ENCODE peak calls at places on chromosomes 3 and 15, in five cellular contexts. One of them, this sample, is unnamed.

GRCh38 chr3:71583569-71584215 is at the start of gene FOXP1:
- DNase-seq in GM13977: peak
- DNase-seq in transverse colon: peak
- DNase-seq in HFFc6: peak
- DNase-seq in fibroblast of the aortic adventitia: peak
- DNase-seq in this sample: peak

GRCh38 chr15:34241376-34242350 is 16.8 kb downstream of the EMC4 start:
- DNase-seq in GM13977: peak
- DNase-seq in transverse colon: peak
- DNase-seq in HFFc6: peak
- DNase-seq in fibroblast of the aortic adventitia: peak
- DNase-seq in this sample: no peak

GRCh38 chr3:57446318-57446841 is 97.8 kb downstream of the DNAH12 start:
- DNase-seq in GM13977: no peak
- DNase-seq in transverse colon: no peak
- DNase-seq in HFFc6: no peak
- DNase-seq in fibroblast of the aortic adventitia: peak
- DNase-seq in this sample: no peak

GRCh38 chr15:29750754-29751153 is 71.5 kb downstream of the TJP1 start:
- DNase-seq in GM13977: no peak
- DNase-seq in transverse colon: no peak
- DNase-seq in HFFc6: no peak
- DNase-seq in fibroblast of the aortic adventitia: peak
- DNase-seq in this sample: no peak

GRCh38 chr3:127411083-127411727 is 123.4 kb upstream of the PRR20G start:
- DNase-seq in GM13977: no peak
- DNase-seq in transverse colon: peak
- DNase-seq in HFFc6: no peak
- DNase-seq in fibroblast of the aortic adventitia: no peak
- DNase-seq in this sample: no peak

GRCh38 chr3:77186728-77187127 is 146.8 kb downstream of the ROBO2 start:
- DNase-seq in GM13977: no peak
- DNase-seq in transverse colon: no peak
- DNase-seq in HFFc6: no peak
- DNase-seq in fibroblast of the aortic adventitia: no peak
- DNase-seq in this sample: no peak

GRCh38 chr3:46010519-46011113 is 15.0 kb upstream of the FYCO1 start:
- DNase-seq in GM13977: no peak
- DNase-seq in transverse colon: no peak
- DNase-seq in HFFc6: no peak
- DNase-seq in fibroblast of the aortic adventitia: no peak
- DNase-seq in this sample: peak

GRCh38 chr15:78049691-78050440 is 27.6 kb downstream of the TBC1D2B start:
- DNase-seq in GM13977: peak
- DNase-seq in transverse colon: no peak
- DNase-seq in HFFc6: peak
- DNase-seq in fibroblast of the aortic adventitia: peak
- DNase-seq in this sample: no peak

GRCh38 chr3:158802399-158803023 is 657 bp downstream of the MFSD1 start:
- DNase-seq in GM13977: peak
- DNase-seq in transverse colon: peak
- DNase-seq in HFFc6: no peak
- DNase-seq in fibroblast of the aortic adventitia: peak
- DNase-seq in this sample: no peak

GRCh38 chr3:45043715-45044299 is 17.7 kb downstream of the CLEC3B start:
- DNase-seq in GM13977: no peak
- DNase-seq in transverse colon: no peak
- DNase-seq in HFFc6: peak
- DNase-seq in fibroblast of the aortic adventitia: peak
- DNase-seq in this sample: no peak

GRCh38 chr3:153970735-153971347 is 150.3 kb upstream of the ARHGEF26 start:
- DNase-seq in GM13977: no peak
- DNase-seq in transverse colon: no peak
- DNase-seq in HFFc6: no peak
- DNase-seq in fibroblast of the aortic adventitia: peak
- DNase-seq in this sample: no peak

GRCh38 chr15:53009093-53009492 is 219.0 kb upstream of the ONECUT1 start:
- DNase-seq in GM13977: no peak
- DNase-seq in transverse colon: no peak
- DNase-seq in HFFc6: no peak
- DNase-seq in fibroblast of the aortic adventitia: no peak
- DNase-seq in this sample: no peak

GRCh38 chr3:161371441-161372320 is at the start of gene SPTSSB:
- DNase-seq in GM13977: peak
- DNase-seq in transverse colon: peak
- DNase-seq in HFFc6: no peak
- DNase-seq in fibroblast of the aortic adventitia: no peak
- DNase-seq in this sample: no peak

GRCh38 chr15:101641894-101642293 is 10.3 kb downstream of the TM2D3 start:
- DNase-seq in GM13977: no peak
- DNase-seq in transverse colon: no peak
- DNase-seq in HFFc6: no peak
- DNase-seq in fibroblast of the aortic adventitia: no peak
- DNase-seq in this sample: no peak

GRCh38 chr15:67700023-67700422 is 125.3 kb upstream of the SKOR1 start:
- DNase-seq in GM13977: no peak
- DNase-seq in transverse colon: no peak
- DNase-seq in HFFc6: peak
- DNase-seq in fibroblast of the aortic adventitia: peak
- DNase-seq in this sample: no peak

GRCh38 chr3:11273945-11274344 is 1.7 kb downstream of the ATG7 start:
- DNase-seq in GM13977: no peak
- DNase-seq in transverse colon: no peak
- DNase-seq in HFFc6: no peak
- DNase-seq in fibroblast of the aortic adventitia: no peak
- DNase-seq in this sample: no peak

GRCh38 chr15:32998979-32999677 is 195.4 kb downstream of the FMN1 start:
- DNase-seq in GM13977: no peak
- DNase-seq in transverse colon: no peak
- DNase-seq in HFFc6: no peak
- DNase-seq in fibroblast of the aortic adventitia: peak
- DNase-seq in this sample: no peak

GRCh38 chr3:101252307-101252706 is 68.1 kb downstream of the IMPG2 start:
- DNase-seq in GM13977: no peak
- DNase-seq in transverse colon: no peak
- DNase-seq in HFFc6: no peak
- DNase-seq in fibroblast of the aortic adventitia: no peak
- DNase-seq in this sample: no peak

GRCh38 chr3:70094197-70094596 is 94.7 kb downstream of the SAMMSON start:
- DNase-seq in GM13977: no peak
- DNase-seq in transverse colon: no peak
- DNase-seq in HFFc6: no peak
- DNase-seq in fibroblast of the aortic adventitia: no peak
- DNase-seq in this sample: no peak

GRCh38 chr3:141255864-141256263 is 24.2 kb downstream of the PXYLP1 start:
- DNase-seq in GM13977: no peak
- DNase-seq in transverse colon: no peak
- DNase-seq in HFFc6: peak
- DNase-seq in fibroblast of the aortic adventitia: peak
- DNase-seq in this sample: no peak
- TF ChIP-seq CTCF in GM13977: peak
- TF ChIP-seq CTCF in transverse colon: peak
- TF ChIP-seq CTCF in HFFc6: peak
- TF ChIP-seq CTCF in fibroblast of the aortic adventitia: peak
- TF ChIP-seq CTCF in this sample: no peak

DNA sequence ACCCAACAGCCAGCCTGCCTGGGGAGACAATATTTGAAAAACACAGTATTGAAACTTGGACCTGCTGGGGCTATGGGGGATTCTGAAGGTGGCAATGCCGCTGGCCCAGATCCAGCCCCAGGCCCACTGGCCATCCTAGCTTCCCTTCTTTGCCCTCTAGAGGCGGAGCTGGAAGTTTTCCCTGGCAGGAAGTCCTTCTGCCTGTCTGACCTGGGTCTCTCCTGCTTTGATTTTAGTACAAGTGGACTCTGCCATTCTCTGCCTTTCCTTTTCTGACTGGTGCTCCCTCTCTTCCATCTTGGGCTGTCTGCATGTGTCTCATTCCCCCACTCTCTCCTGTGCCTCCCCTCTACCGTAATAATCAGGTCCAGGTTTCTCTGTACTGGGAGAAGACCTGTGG is 3.6 kb downstream of the SEMA3F start:
- DNase-seq in GM13977: no peak
- DNase-seq in transverse colon: no peak
- DNase-seq in HFFc6: no peak
- DNase-seq in fibroblast of the aortic adventitia: no peak
- DNase-seq in this sample: no peak
- TF ChIP-seq CTCF in GM13977: no peak
- TF ChIP-seq CTCF in transverse colon: no peak
- TF ChIP-seq CTCF in HFFc6: no peak
- TF ChIP-seq CTCF in fibroblast of the aortic adventitia: no peak
- TF ChIP-seq CTCF in this sample: no peak

GRCh38 chr3:186567072-186567921 is at the start of gene TBCCD1:
- DNase-seq in GM13977: peak
- DNase-seq in transverse colon: peak
- DNase-seq in HFFc6: peak
- DNase-seq in fibroblast of the aortic adventitia: peak
- DNase-seq in this sample: peak

GRCh38 chr3:186569779-186570095 is 783 bp upstream of the DNAJB11 start:
- DNase-seq in GM13977: no peak
- DNase-seq in transverse colon: no peak
- DNase-seq in HFFc6: no peak
- DNase-seq in fibroblast of the aortic adventitia: no peak
- DNase-seq in this sample: no peak

GRCh38 chr3:186570941-186571643 is 572 bp downstream of the DNAJB11 start:
- DNase-seq in GM13977: no peak
- DNase-seq in transverse colon: peak
- DNase-seq in HFFc6: no peak
- DNase-seq in fibroblast of the aortic adventitia: no peak
- DNase-seq in this sample: no peak

GRCh38 chr3:186571644-186572013 is 1.1 kb downstream of the DNAJB11 start:
- DNase-seq in GM13977: no peak
- DNase-seq in transverse colon: no peak
- DNase-seq in HFFc6: no peak
- DNase-seq in fibroblast of the aortic adventitia: no peak
- DNase-seq in this sample: no peak

DNA sequence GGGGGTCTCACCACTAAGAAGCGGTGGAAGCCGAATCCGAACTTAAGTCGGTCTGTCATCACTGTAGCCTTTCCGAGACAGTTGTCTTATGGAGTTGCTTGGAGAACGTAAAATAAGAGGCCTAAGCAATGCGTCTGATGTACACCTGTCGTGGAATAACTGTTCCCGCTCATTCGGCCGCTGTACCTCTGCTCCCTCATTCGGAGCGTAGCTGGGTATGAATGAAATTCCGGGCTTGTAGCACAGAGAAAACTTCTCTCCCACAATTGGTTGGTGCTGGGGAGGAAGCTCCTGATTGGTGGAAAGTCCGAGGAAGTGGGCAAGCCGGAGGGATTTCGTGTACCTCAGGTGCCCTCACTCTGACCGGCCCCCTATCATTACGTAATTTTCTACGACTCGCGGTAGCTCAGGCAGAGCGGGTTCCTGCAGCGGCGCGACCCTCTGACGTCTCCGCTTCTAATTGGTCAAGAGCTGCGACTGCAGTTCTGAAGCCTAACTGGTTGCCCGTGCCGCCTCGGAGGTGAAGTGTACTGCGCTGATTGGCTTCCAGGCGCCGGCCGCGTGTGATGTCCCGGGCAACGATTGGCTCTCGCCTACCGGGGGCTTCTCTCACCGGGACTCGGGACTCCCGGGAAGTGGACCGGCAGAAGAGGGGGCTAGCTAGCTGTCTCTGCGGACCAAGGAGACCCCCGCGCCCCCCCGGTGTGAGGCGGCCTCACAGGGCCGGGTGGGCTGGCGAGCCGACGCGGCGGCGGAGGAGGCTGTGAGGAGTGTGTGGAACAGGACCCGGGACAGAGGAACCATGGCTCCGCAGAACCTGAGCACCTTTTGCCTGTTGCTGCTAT is at the start of gene DNAJB11:
- DNase-seq in GM13977: peak
- DNase-seq in transverse colon: peak
- DNase-seq in HFFc6: peak
- DNase-seq in fibroblast of the aortic adventitia: peak
- DNase-seq in this sample: peak
- TF ChIP-seq CTCF in GM13977: no peak
- TF ChIP-seq CTCF in transverse colon: no peak
- TF ChIP-seq CTCF in HFFc6: no peak
- TF ChIP-seq CTCF in fibroblast of the aortic adventitia: no peak
- TF ChIP-seq CTCF in this sample: no peak

GRCh38 chr3:145812396-145812795 is 348.6 kb downstream of the PLOD2 start:
- DNase-seq in GM13977: no peak
- DNase-seq in transverse colon: no peak
- DNase-seq in HFFc6: no peak
- DNase-seq in fibroblast of the aortic adventitia: no peak
- DNase-seq in this sample: no peak

DNA sequence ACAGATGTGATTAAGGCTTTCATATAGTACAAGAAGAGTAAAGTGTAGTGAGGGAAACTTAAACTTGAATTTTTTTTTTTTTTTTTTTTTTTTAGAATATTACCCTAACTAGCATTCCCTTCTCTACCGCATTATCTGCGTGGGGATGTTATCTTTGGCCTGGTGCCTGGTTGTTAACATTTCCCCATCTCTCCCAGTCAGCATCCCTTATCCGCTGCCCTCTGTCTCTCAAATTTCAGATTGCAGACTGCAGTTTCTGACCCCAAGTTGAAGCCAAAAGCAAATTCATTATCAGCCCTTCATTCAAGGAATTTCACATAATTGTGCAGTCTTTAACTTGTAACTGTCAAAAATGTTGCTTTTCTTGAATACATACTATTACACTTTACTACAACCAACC is 353.0 kb downstream of the PLOD2 start:
- DNase-seq in GM13977: no peak
- DNase-seq in transverse colon: no peak
- DNase-seq in HFFc6: peak
- DNase-seq in fibroblast of the aortic adventitia: peak
- DNase-seq in this sample: no peak
- TF ChIP-seq CTCF in GM13977: peak
- TF ChIP-seq CTCF in transverse colon: no peak
- TF ChIP-seq CTCF in HFFc6: peak
- TF ChIP-seq CTCF in fibroblast of the aortic adventitia: peak
- TF ChIP-seq CTCF in this sample: no peak

GRCh38 chr15:57537072-57537471 is 54.6 kb upstream of the MYZAP start:
- DNase-seq in GM13977: no peak
- DNase-seq in transverse colon: no peak
- DNase-seq in HFFc6: peak
- DNase-seq in fibroblast of the aortic adventitia: peak
- DNase-seq in this sample: peak
- TF ChIP-seq CTCF in GM13977: no peak
- TF ChIP-seq CTCF in transverse colon: no peak
- TF ChIP-seq CTCF in HFFc6: peak
- TF ChIP-seq CTCF in fibroblast of the aortic adventitia: peak
- TF ChIP-seq CTCF in this sample: no peak